ENCODE peak calls at places on chromosomes 3 and 15, in nine cellular contexts. D is HAP-1; J is germinal center; K is WTC11; S is choroid plexus epithelial cell; X is fibroblast of pulmonary artery; Y is body of pancreas; I is activated T-helper 1 cell treated with anti-CD3 and anti-CD28 coated beads, Interleukin-12 subunit alpha, Interleukin-12 subunit beta, Interleukin-2, Interleukin-4 antibody, amounts not matched to agents 30 ng/mL and 10 ng/mL and 1 ng/mL, durations not matched to agents 14 hours and 24 hours and 36 hours; A is progenitor cell of endocrine pancreas. T is an unnamed sample.

GRCh38 chr15:34246276-34247010 is 21.6 kb downstream of the EMC4 start:
- DNase-seq in D (no peak), J (no peak), K (no peak), S (no peak), X (no peak), Y (no peak), I (no peak), A (no peak), T (no peak)

GRCh38 chr15:101159096-101159935 is 92.5 kb downstream of the CHSY1 start:
- DNase-seq in D (no peak), J (no peak), K (no peak), S (peak), X (no peak), Y (no peak), I (peak), A (no peak), T (no peak)

GRCh38 chr3:112739252-112739945 is 98.5 kb upstream of the CCDC80 start:
- DNase-seq in D (no peak), J (no peak), K (no peak), S (peak), X (peak), Y (no peak), I (no peak), A (no peak), T (no peak)

GRCh38 chr15:30649952-30650929 is 24.3 kb downstream of the ARHGAP11B start:
- DNase-seq in D (no peak), J (peak), K (no peak), S (peak), X (peak), Y (no peak), I (no peak), A (no peak), T (no peak)

GRCh38 chr15:45126535-45127158 is 3.0 kb downstream of the DUOXA1 start:
- DNase-seq in D (peak), J (no peak), K (no peak), S (peak), X (peak), Y (peak), I (no peak), A (no peak), T (no peak)

GRCh38 chr3:77529522-77529921 is 489.6 kb downstream of the ROBO2 start:
- DNase-seq in D (no peak), J (no peak), K (no peak), S (no peak), X (no peak), Y (no peak), I (no peak), A (no peak), T (no peak)

GRCh38 chr3:194541483-194541882 is 54.7 kb upstream of the ATP13A3 start:
- DNase-seq in D (no peak), J (no peak), K (no peak), S (no peak), X (no peak), Y (no peak), I (no peak), A (no peak), T (no peak)

GRCh38 chr3:127964053-127964452 is 49.0 kb downstream of the KBTBD12 start:
- DNase-seq in D (no peak), J (no peak), K (no peak), S (peak), X (peak), Y (no peak), I (no peak), A (no peak), T (no peak)

GRCh38 chr3:3200632-3201212 is 21.2 kb upstream of the CRBN start:
- DNase-seq in D (peak), J (peak), K (peak), S (peak), X (peak), Y (peak), I (no peak), A (peak), T (peak)

T was measured in iPS DF 19.7.